ENCODE peak calls at places on chromosomes 4 and X, in seven cellular contexts. J is K562, E is HCT116, C is GM12878, H is HepG2, D is SK-N-SH, Y is H1. U is an unnamed sample.

GRCh38 chr4:2698504-2698903 is 57.6 kb downstream of the TNIP2 start:
- DNase-seq in D (no peak), E (no peak), J (no peak), Y (no peak), C (no peak), H (no peak), U (no peak)

GRCh38 chr4:124478518-124478917 is 234.0 kb downstream of the ANKRD50 start:
- DNase-seq in J (no peak), C (no peak), H (no peak), D (peak; percentile 44), Y (no peak), E (no peak), U (no peak)

GRCh38 chr4:128061566-128062536 is 739 bp downstream of the LARP1B start:
- DNase-seq in C (no peak), J (peak; percentile 55), Y (peak; percentile 78), D (peak; percentile 78), E (peak; percentile 43), H (peak; percentile 64), U (peak; percentile 18)

GRCh38 chr4:170423137-170423536 is 333.4 kb upstream of the AADAT start:
- DNase-seq in Y (no peak), C (no peak), D (no peak), E (no peak), J (no peak), H (no peak), U (no peak)

GRCh38 chr4:85102606-85103005 is 136.1 kb upstream of the WDFY3 start:
- DNase-seq in D (no peak), H (no peak), E (no peak), C (no peak), J (no peak), Y (no peak), U (no peak)

GRCh38 chrX:135000516-135000915 is 9.7 kb downstream of the SMIM10 start:
- DNase-seq in E (no peak), D (no peak), Y (no peak), J (no peak), C (no peak), H (no peak), U (no peak)

GRCh38 chrX:13694983-13695382 is 6.1 kb downstream of the RAB9A start:
- DNase-seq in D (no peak), Y (no peak), C (no peak), H (no peak), J (no peak), E (no peak), U (no peak)

GRCh38 chr4:26717332-26717731 is 133.4 kb downstream of the TBC1D19 start:
- DNase-seq in J (no peak), Y (no peak), D (no peak), C (no peak), E (peak; percentile 4), H (no peak), U (no peak)

GRCh38 chrX:112653017-112653416 is 26.7 kb downstream of the LHFPL1 start:
- DNase-seq in H (no peak), J (no peak), Y (no peak), D (no peak), E (no peak), C (no peak), U (no peak)

GRCh38 chr4:6128221-6128871 is 72.0 kb downstream of the JAKMIP1 start:
- DNase-seq in C (no peak), Y (no peak), J (no peak), E (no peak), D (no peak), H (peak; percentile 46), U (no peak)

GRCh38 chrX:135328421-135329005 is 19.2 kb downstream of the ETDC start:
- DNase-seq in Y (no peak), C (no peak), J (no peak), E (no peak), H (no peak), D (no peak), U (no peak)

GRCh38 chrX:253451-254297 is 27.5 kb upstream of the PLCXD1 start:
- DNase-seq in C (no peak), H (no peak), J (no peak), D (no peak), Y (no peak), E (no peak), U (no peak)
- TF ChIP-seq YY1 in C (no peak), H (no peak), J (no peak), D (no peak), Y (no peak), E (no peak), U (no peak)

DNA sequence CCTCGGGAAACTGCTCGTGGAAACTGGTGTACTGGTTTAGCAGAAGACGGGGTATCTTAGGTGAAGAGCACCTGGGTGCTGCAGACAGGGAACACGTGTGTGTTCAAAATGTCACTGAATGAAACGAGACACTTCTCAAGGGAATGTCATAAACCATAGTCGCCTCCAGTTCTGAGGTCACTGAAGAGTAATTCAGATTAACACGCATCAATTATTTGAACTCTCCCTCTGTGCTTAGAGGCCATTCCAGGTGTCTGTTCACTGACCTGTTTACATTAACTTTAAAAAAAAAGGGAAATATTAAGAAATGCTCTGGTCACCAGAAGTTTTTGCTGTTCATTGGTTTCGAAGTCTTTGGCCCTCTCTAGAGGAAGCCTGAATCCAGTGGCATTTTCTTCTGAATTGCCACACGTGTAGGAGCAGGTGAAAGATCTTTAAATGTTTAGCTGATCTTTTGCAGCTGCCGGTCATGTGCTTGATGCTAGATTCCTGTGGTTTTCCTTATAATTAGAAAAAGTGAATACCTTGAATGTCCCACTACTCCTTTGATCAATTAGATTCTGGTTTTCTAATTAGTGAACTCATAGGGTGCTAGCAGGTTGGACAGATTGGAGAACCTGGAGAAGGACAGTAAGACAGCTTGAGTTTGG is 330.5 kb downstream of the ARHGAP10 start:
- DNase-seq in J (no peak), D (no peak), C (no peak), H (no peak), Y (no peak), E (no peak), U (no peak)
- TF ChIP-seq YY1 in J (no peak), D (no peak), C (no peak), H (no peak), Y (no peak), E (no peak), U (no peak)

GRCh38 chr4:41476310-41476709 is 61.6 kb upstream of the LIMCH1 start:
- DNase-seq in E (no peak), J (no peak), D (no peak), Y (no peak), H (no peak), C (no peak), U (no peak)
- TF ChIP-seq YY1 in E (no peak), J (no peak), D (no peak), Y (peak; percentile 61), H (no peak), C (no peak), U (no peak)

GRCh38 chr4:132923516-132923915 is 225.6 kb upstream of the PCDH10 start:
- DNase-seq in H (no peak), E (no peak), D (no peak), C (no peak), J (no peak), Y (no peak), U (no peak)

GRCh38 chr4:132918083-132918482 is 231.0 kb upstream of the PCDH10 start:
- DNase-seq in J (no peak), Y (no peak), E (no peak), D (no peak), H (no peak), C (no peak), U (no peak)
- TF ChIP-seq YY1 in J (no peak), Y (no peak), E (no peak), D (no peak), H (no peak), C (no peak), U (no peak)

GRCh38 chr4:82599336-82599735 is 37.5 kb upstream of the TMEM150C start:
- DNase-seq in D (no peak), E (peak; percentile 1), C (no peak), Y (no peak), J (no peak), H (peak; percentile 51), U (no peak)
- TF ChIP-seq YY1 in D (no peak), E (no peak), C (no peak), Y (no peak), J (no peak), H (no peak), U (no peak)

U was measured in NT2/D1.